ENCODE peak calls at places on chromosomes 11 and 22, in nine cellular contexts. One of them, this sample, is unnamed.

GRCh38 chr11:8604078-8604723 is 10.2 kb upstream of the STK33 start:
- DNase-seq in fibroblast of pulmonary artery: peak; percentile 100
- DNase-seq in ELF-1: peak; percentile 80
- DNase-seq in B cell: peak; percentile 30
- DNase-seq in left ventricle myocardium inferior: peak; percentile 32
- DNase-seq in DMS53: peak; percentile 71
- DNase-seq in NCI-H1417: no peak
- DNase-seq in anterior cingulate cortex: no peak
- DNase-seq in HS-27A: peak; percentile 95
- DNase-seq in this sample: peak; percentile 84

GRCh38 chr22:37560682-37561208 is 465 bp downstream of the CDC42EP1 start:
- DNase-seq in fibroblast of pulmonary artery: peak; percentile 64
- DNase-seq in ELF-1: peak; percentile 50
- DNase-seq in B cell: no peak
- DNase-seq in left ventricle myocardium inferior: peak; percentile 69
- DNase-seq in DMS53: no peak
- DNase-seq in NCI-H1417: no peak
- DNase-seq in anterior cingulate cortex: no peak
- DNase-seq in HS-27A: no peak
- DNase-seq in this sample: no peak

GRCh38 chr11:111309516-111309915 is 11.2 kb downstream of the POU2AF3 start:
- DNase-seq in fibroblast of pulmonary artery: no peak
- DNase-seq in ELF-1: no peak
- DNase-seq in B cell: no peak
- DNase-seq in left ventricle myocardium inferior: no peak
- DNase-seq in DMS53: peak; percentile 94
- DNase-seq in NCI-H1417: no peak
- DNase-seq in anterior cingulate cortex: no peak
- DNase-seq in HS-27A: no peak
- DNase-seq in this sample: no peak

GRCh38 chr11:65915821-65916251 is 3.0 kb downstream of the C11orf68 start:
- DNase-seq in fibroblast of pulmonary artery: peak; percentile 96
- DNase-seq in ELF-1: peak; percentile 89
- DNase-seq in B cell: no peak
- DNase-seq in left ventricle myocardium inferior: peak; percentile 71
- DNase-seq in DMS53: no peak
- DNase-seq in NCI-H1417: no peak
- DNase-seq in anterior cingulate cortex: no peak
- DNase-seq in HS-27A: peak; percentile 99
- DNase-seq in this sample: peak; percentile 85

GRCh38 chr11:35427158-35427557 is 7.8 kb upstream of the SLC1A2 start:
- DNase-seq in fibroblast of pulmonary artery: peak; percentile 62
- DNase-seq in ELF-1: no peak
- DNase-seq in B cell: no peak
- DNase-seq in left ventricle myocardium inferior: peak; percentile 27
- DNase-seq in DMS53: peak; percentile 63
- DNase-seq in NCI-H1417: no peak
- DNase-seq in anterior cingulate cortex: no peak
- DNase-seq in HS-27A: no peak
- DNase-seq in this sample: peak; percentile 62

GRCh38 chr11:69703711-69704507 is at the start of gene FGF19:
- DNase-seq in fibroblast of pulmonary artery: no peak
- DNase-seq in ELF-1: peak; percentile 55
- DNase-seq in B cell: peak; percentile 50
- DNase-seq in left ventricle myocardium inferior: no peak
- DNase-seq in DMS53: no peak
- DNase-seq in NCI-H1417: peak; percentile 29
- DNase-seq in anterior cingulate cortex: no peak
- DNase-seq in HS-27A: no peak
- DNase-seq in this sample: no peak

GRCh38 chr11:64627371-64627770 is 36.4 kb downstream of the SLC22A12 start:
- DNase-seq in fibroblast of pulmonary artery: no peak
- DNase-seq in ELF-1: no peak
- DNase-seq in B cell: no peak
- DNase-seq in left ventricle myocardium inferior: no peak
- DNase-seq in DMS53: no peak
- DNase-seq in NCI-H1417: no peak
- DNase-seq in anterior cingulate cortex: no peak
- DNase-seq in HS-27A: no peak
- DNase-seq in this sample: no peak

GRCh38 chr22:48636746-48637145 is 1190.9 kb downstream of the BRD1 start:
- DNase-seq in fibroblast of pulmonary artery: no peak
- DNase-seq in ELF-1: no peak
- DNase-seq in B cell: no peak
- DNase-seq in left ventricle myocardium inferior: no peak
- DNase-seq in DMS53: no peak
- DNase-seq in NCI-H1417: no peak
- DNase-seq in anterior cingulate cortex: no peak
- DNase-seq in HS-27A: no peak
- DNase-seq in this sample: no peak

GRCh38 chr22:44758354-44758969 is 6.1 kb downstream of the ARHGAP8 start:
- DNase-seq in fibroblast of pulmonary artery: peak; percentile 48
- DNase-seq in ELF-1: no peak
- DNase-seq in B cell: no peak
- DNase-seq in left ventricle myocardium inferior: no peak
- DNase-seq in DMS53: peak; percentile 48
- DNase-seq in NCI-H1417: no peak
- DNase-seq in anterior cingulate cortex: no peak
- DNase-seq in HS-27A: no peak
- DNase-seq in this sample: peak; percentile 17

GRCh38 chr11:9562716-9563115 is 10.8 kb upstream of the WEE1 start:
- DNase-seq in fibroblast of pulmonary artery: no peak
- DNase-seq in ELF-1: no peak
- DNase-seq in B cell: no peak
- DNase-seq in left ventricle myocardium inferior: no peak
- DNase-seq in DMS53: no peak
- DNase-seq in NCI-H1417: no peak
- DNase-seq in anterior cingulate cortex: no peak
- DNase-seq in HS-27A: no peak
- DNase-seq in this sample: no peak

GRCh38 chr11:73218106-73218829 is at the start of gene P2RY2:
- DNase-seq in fibroblast of pulmonary artery: peak; percentile 24
- DNase-seq in ELF-1: peak; percentile 79
- DNase-seq in B cell: peak; percentile 75
- DNase-seq in left ventricle myocardium inferior: peak; percentile 88
- DNase-seq in DMS53: peak; percentile 94
- DNase-seq in NCI-H1417: peak; percentile 31
- DNase-seq in anterior cingulate cortex: no peak
- DNase-seq in HS-27A: no peak
- DNase-seq in this sample: no peak

GRCh38 chr11:121334973-121335711 is 42.6 kb downstream of the SC5D start:
- DNase-seq in fibroblast of pulmonary artery: peak; percentile 2
- DNase-seq in ELF-1: no peak
- DNase-seq in B cell: no peak
- DNase-seq in left ventricle myocardium inferior: no peak
- DNase-seq in DMS53: no peak
- DNase-seq in NCI-H1417: no peak
- DNase-seq in anterior cingulate cortex: no peak
- DNase-seq in HS-27A: no peak
- DNase-seq in this sample: no peak

GRCh38 chr11:46380340-46381045 is 976 bp upstream of the MDK start:
- DNase-seq in fibroblast of pulmonary artery: peak; percentile 49
- DNase-seq in ELF-1: peak; percentile 95
- DNase-seq in B cell: peak; percentile 89
- DNase-seq in left ventricle myocardium inferior: peak; percentile 76
- DNase-seq in DMS53: peak; percentile 80
- DNase-seq in NCI-H1417: peak; percentile 82
- DNase-seq in anterior cingulate cortex: no peak
- DNase-seq in HS-27A: no peak
- DNase-seq in this sample: no peak

GRCh38 chr11:129453293-129453721 is 77.7 kb downstream of the BARX2 start:
- DNase-seq in fibroblast of pulmonary artery: no peak
- DNase-seq in ELF-1: peak; percentile 67
- DNase-seq in B cell: no peak
- DNase-seq in left ventricle myocardium inferior: no peak
- DNase-seq in DMS53: no peak
- DNase-seq in NCI-H1417: no peak
- DNase-seq in anterior cingulate cortex: no peak
- DNase-seq in HS-27A: no peak
- DNase-seq in this sample: no peak

GRCh38 chr11:60130496-60130895 is 42.0 kb downstream of the MS4A2 start:
- DNase-seq in fibroblast of pulmonary artery: peak; percentile 3
- DNase-seq in ELF-1: peak; percentile 26
- DNase-seq in B cell: no peak
- DNase-seq in left ventricle myocardium inferior: no peak
- DNase-seq in DMS53: peak; percentile 87
- DNase-seq in NCI-H1417: peak; percentile 13
- DNase-seq in anterior cingulate cortex: no peak
- DNase-seq in HS-27A: peak; percentile 15
- DNase-seq in this sample: no peak

GRCh38 chr22:47391169-47392053 is 629.0 kb downstream of the TBC1D22A start:
- DNase-seq in fibroblast of pulmonary artery: no peak
- DNase-seq in ELF-1: no peak
- DNase-seq in B cell: no peak
- DNase-seq in left ventricle myocardium inferior: no peak
- DNase-seq in DMS53: no peak
- DNase-seq in NCI-H1417: no peak
- DNase-seq in anterior cingulate cortex: no peak
- DNase-seq in HS-27A: no peak
- DNase-seq in this sample: no peak

GRCh38 chr22:46500201-46500600 is 37.2 kb downstream of the CELSR1 start:
- DNase-seq in fibroblast of pulmonary artery: no peak
- DNase-seq in ELF-1: peak; percentile 89
- DNase-seq in B cell: no peak
- DNase-seq in left ventricle myocardium inferior: no peak
- DNase-seq in DMS53: no peak
- DNase-seq in NCI-H1417: peak; percentile 63
- DNase-seq in anterior cingulate cortex: no peak
- DNase-seq in HS-27A: no peak
- DNase-seq in this sample: no peak

GRCh38 chr22:37178350-37179125 is 9.5 kb downstream of the C1QTNF6 start:
- DNase-seq in fibroblast of pulmonary artery: peak; percentile 66
- DNase-seq in ELF-1: no peak
- DNase-seq in B cell: peak; percentile 19
- DNase-seq in left ventricle myocardium inferior: no peak
- DNase-seq in DMS53: no peak
- DNase-seq in NCI-H1417: no peak
- DNase-seq in anterior cingulate cortex: no peak
- DNase-seq in HS-27A: no peak
- DNase-seq in this sample: no peak

GRCh38 chr22:25172153-25172552 is 27.5 kb upstream of the CRYBB3 start:
- DNase-seq in fibroblast of pulmonary artery: no peak
- DNase-seq in ELF-1: peak; percentile 14
- DNase-seq in B cell: no peak
- DNase-seq in left ventricle myocardium inferior: no peak
- DNase-seq in DMS53: peak; percentile 23
- DNase-seq in NCI-H1417: no peak
- DNase-seq in anterior cingulate cortex: no peak
- DNase-seq in HS-27A: no peak
- DNase-seq in this sample: no peak

GRCh38 chr22:35386670-35387288 is 5.9 kb downstream of the HMOX1 start:
- DNase-seq in fibroblast of pulmonary artery: no peak
- DNase-seq in ELF-1: no peak
- DNase-seq in B cell: no peak
- DNase-seq in left ventricle myocardium inferior: no peak
- DNase-seq in DMS53: no peak
- DNase-seq in NCI-H1417: no peak
- DNase-seq in anterior cingulate cortex: no peak
- DNase-seq in HS-27A: no peak
- DNase-seq in this sample: no peak